ENCODE peak calls at places on chromosomes 12 and 14, in five cellular contexts. Y is K562, V is HepG2, N is GM12891, D is GM12878. C is an unnamed sample.

GRCh38 chr14:30553311-30553989 is 5.5 kb upstream of the G2E3 start:
- DNase-seq in Y (no peak), N (no peak), D (no peak), V (no peak), C (no peak)

GRCh38 chr12:58067610-58068387 is 126.4 kb downstream of the ATP23 start:
- DNase-seq in D (no peak), N (no peak), V (no peak), Y (no peak), C (no peak)

GRCh38 chr12:39010406-39010805 is 105.0 kb upstream of the CPNE8 start:
- DNase-seq in N (no peak), Y (no peak), D (no peak), V (no peak), C (no peak)

GRCh38 chr14:101151930-101152310 is 248.4 kb upstream of the RTL1 start:
- DNase-seq in Y (no peak), V (no peak), N (no peak), D (no peak), C (no peak)

GRCh38 chr12:132180648-132181546 is 36.6 kb downstream of the NOC4L start:
- DNase-seq in Y (no peak), V (no peak), D (no peak), N (no peak), C (no peak)

GRCh38 chr14:39974036-39974435 is 541.8 kb upstream of the FBXO33 start:
- DNase-seq in N (no peak), D (peak; percentile 76), Y (no peak), V (no peak), C (no peak)

GRCh38 chr14:57492859-57493258 is 798 bp downstream of the CCDC198 start:
- DNase-seq in Y (no peak), N (no peak), V (peak; percentile 22), D (no peak), C (no peak)

GRCh38 chr14:77520626-77521025 is 22.0 kb upstream of the ISM2 start:
- DNase-seq in Y (no peak), V (no peak), N (no peak), D (no peak), C (no peak)

GRCh38 chr14:94441531-94442205 is 10.9 kb downstream of the SERPINA11 start:
- DNase-seq in Y (no peak), V (no peak), N (no peak), D (no peak), C (no peak)

GRCh38 chr14:68309121-68309520 is 483.7 kb downstream of the ZFP36L1 start:
- DNase-seq in V (no peak), D (no peak), N (no peak), Y (no peak), C (no peak)

GRCh38 chr12:6532927-6533652 is 1.2 kb upstream of the GAPDH start:
- DNase-seq in N (no peak), V (peak; percentile 84), Y (peak; percentile 70), D (no peak), C (no peak)

GRCh38 chr12:91551927-91552326 is 369.3 kb upstream of the DCN start:
- DNase-seq in Y (no peak), D (no peak), N (no peak), V (no peak), C (no peak)

GRCh38 chr12:52822771-52823510 is 9.0 kb upstream of the KRT4 start:
- DNase-seq in V (no peak), Y (no peak), D (no peak), N (no peak), C (no peak)

GRCh38 chr12:48995061-48995879 is 3.9 kb downstream of the DDN start:
- DNase-seq in N (peak; percentile 73), V (peak; percentile 67), D (no peak), Y (peak; percentile 84), C (peak; percentile 78)

GRCh38 chr14:61177279-61178225 is 103.6 kb downstream of the TMEM30B start:
- DNase-seq in V (no peak), N (no peak), Y (no peak), D (no peak), C (no peak)

GRCh38 chr12:122491991-122492390 is 8.7 kb downstream of the ZCCHC8 start:
- DNase-seq in Y (no peak), V (peak; percentile 89), D (no peak), N (no peak), C (no peak)

GRCh38 chr12:25689996-25690501 is 137.0 kb upstream of the LMNTD1 start:
- DNase-seq in V (no peak), N (no peak), Y (no peak), D (no peak), C (no peak)

GRCh38 chr12:112938751-112939150 is 477 bp downstream of the OAS3 start:
- DNase-seq in V (no peak), D (no peak), Y (no peak), N (no peak), C (no peak)

GRCh38 chr14:94158239-94158888 is 15.8 kb upstream of the PPP4R4 start:
- DNase-seq in D (no peak), V (no peak), N (no peak), Y (no peak), C (no peak)

GRCh38 chr14:98234208-98234607 is 1037.8 kb downstream of the BCL11B start:
- DNase-seq in N (no peak), V (no peak), Y (no peak), D (no peak), C (no peak)

GRCh38 chr14:76498536-76498935 is 122.6 kb downstream of the ESRRB start:
- DNase-seq in N (no peak), Y (no peak), V (no peak), D (no peak), C (no peak)

GRCh38 chr14:57871487-57872080 is 5.7 kb upstream of the SLC35F4 start:
- DNase-seq in Y (peak; percentile 26), D (peak; percentile 2), V (peak; percentile 26), N (no peak), C (no peak)

GRCh38 chr14:29240046-29240445 is 473.5 kb downstream of the FOXG1 start:
- DNase-seq in N (no peak), D (no peak), V (no peak), Y (no peak), C (no peak)

GRCh38 chr14:105091335-105092123 is 26.3 kb upstream of the GPR132 start:
- DNase-seq in N (no peak), V (peak; percentile 71), D (no peak), Y (no peak), C (no peak)
- TF ChIP-seq POLR2A in N (no peak), V (no peak), D (no peak), Y (no peak), C (no peak)

DNA sequence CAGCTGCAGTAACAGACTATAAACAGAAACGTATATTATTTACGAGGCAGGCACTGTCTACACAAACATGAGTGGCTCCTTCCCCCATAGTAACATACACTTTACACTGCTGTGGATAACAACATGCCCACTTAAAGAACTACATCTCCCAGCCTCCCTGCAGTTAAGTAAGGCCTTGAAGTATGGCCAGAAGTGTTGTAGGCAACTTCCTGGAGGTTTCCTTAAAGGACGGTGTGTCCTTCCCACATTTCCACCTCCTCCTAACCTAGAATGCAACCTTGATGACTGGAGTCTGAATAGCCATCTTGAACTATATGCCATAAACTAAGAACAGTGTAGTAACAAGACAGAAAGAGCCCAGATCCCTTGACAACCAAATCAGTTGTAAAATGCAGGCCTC is 20.3 kb downstream of the MED13L start:
- DNase-seq in N (no peak), D (no peak), Y (peak; percentile 30), V (no peak), C (no peak)
- TF ChIP-seq POLR2AphosphoS5 in N (no peak), D (no peak), Y (no peak), V (no peak), C (no peak)

GRCh38 chr14:73616831-73617230 is 4.5 kb downstream of the ACOT6 start:
- DNase-seq in N (no peak), V (no peak), Y (no peak), D (no peak), C (no peak)

GRCh38 chr14:73612339-73613045 is at the start of gene ACOT6:
- DNase-seq in V (peak; percentile 79), D (no peak), N (peak; percentile 63), Y (peak; percentile 64), C (peak; percentile 50)

GRCh38 chr14:73610692-73611091 is 1.6 kb upstream of the ACOT6 start:
- DNase-seq in D (no peak), Y (no peak), N (no peak), V (peak; percentile 90), C (no peak)

GRCh38 chr14:73613046-73613383 is 698 bp downstream of the ACOT6 start:
- DNase-seq in V (no peak), Y (no peak), D (no peak), N (no peak), C (no peak)

GRCh38 chr14:73613419-73613963 is 1.2 kb downstream of the ACOT6 start:
- DNase-seq in V (peak; percentile 58), D (no peak), Y (no peak), N (no peak), C (no peak)
- TF ChIP-seq TAF1 in V (no peak), D (no peak), Y (no peak), N (no peak), C (no peak)

GRCh38 chr12:50025187-50026059 is at the start of gene RACGAP1:
- DNase-seq in D (peak; percentile 98), V (peak; percentile 97), Y (peak; percentile 99), N (peak; percentile 85), C (peak; percentile 92)
- TF ChIP-seq POLR2A in D (peak; percentile 89), V (peak; percentile 63), Y (peak; percentile 91), N (peak; percentile 80), C (peak; percentile 75)

GRCh38 chr14:37608649-37609048 is 13.2 kb downstream of the TTC6 start:
- DNase-seq in N (no peak), V (peak; percentile 71), D (no peak), Y (no peak), C (no peak)
- TF ChIP-seq POLR2AphosphoS5 in N (no peak), V (no peak), D (no peak), Y (no peak), C (no peak)

GRCh38 chr14:81986005-81986404 is 452.4 kb upstream of the SEL1L start:
- DNase-seq in N (no peak), D (no peak), V (peak; percentile 45), Y (no peak), C (no peak)

GRCh38 chr14:81990312-81990761 is 456.7 kb upstream of the SEL1L start:
- DNase-seq in V (peak; percentile 33), Y (peak; percentile 46), D (peak; percentile 16), N (peak; percentile 4), C (no peak)

DNA sequence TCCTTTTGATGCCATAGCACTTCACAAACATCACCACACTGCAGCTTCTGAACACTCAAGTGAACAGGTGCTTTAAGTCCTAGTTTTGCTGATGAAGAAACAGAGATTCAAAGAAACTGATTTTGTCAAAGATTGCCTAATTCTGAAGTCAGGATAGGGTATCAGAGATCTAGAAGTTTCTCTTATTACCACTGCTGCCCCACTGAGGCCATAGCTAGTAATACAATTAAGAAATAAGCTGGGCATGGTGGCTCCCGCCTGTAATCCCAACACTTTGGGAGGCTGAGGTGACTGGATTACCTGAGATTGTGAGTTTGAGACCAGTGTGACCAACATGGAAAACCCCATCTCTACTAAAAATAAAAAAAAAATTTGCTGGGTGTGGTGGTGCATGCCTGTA is 458.3 kb upstream of the SEL1L start:
- DNase-seq in N (no peak), Y (no peak), V (no peak), D (no peak), C (no peak)
- TF ChIP-seq TAF1 in N (no peak), Y (no peak), V (no peak), D (no peak), C (no peak)

C was measured in GM12892.